ENCODE peak calls at places on chromosomes 7 and 10, in nine cellular contexts. G is hepatocyte, N is tibial artery, X is left lung, K is neuronal stem cell, F is uterus, I is psoas muscle, A is pancreas, V is heart right ventricle. R is an unnamed sample. For H3K9me3 and H3K4me1, the result is how much of the 10 kb centered on the place peaks cover.

GRCh38 chr7:26078437-26079362 is 73.3 kb upstream of the NFE2L3 start:
- DNase-seq in I (peak), N (peak), K (peak), G (peak), X (peak), F (peak), V (peak), A (peak), R (no peak)

GRCh38 chr7:35185908-35186731 is 67.8 kb downstream of the TBX20 start:
- DNase-seq in X (peak), K (peak), A (peak), N (no peak), G (peak), V (peak), I (peak), F (no peak), R (peak)

GRCh38 chr10:129712000-129712399 is 245.0 kb downstream of the MGMT start:
- DNase-seq in G (no peak), V (no peak), N (no peak), A (no peak), X (no peak), F (no peak), I (no peak), K (no peak), R (peak)

GRCh38 chr10:29895436-29895835 is 163.9 kb downstream of the JCAD start:
- DNase-seq in N (peak), K (peak), F (peak), G (peak), A (peak), V (peak), I (peak), X (no peak), R (peak)

GRCh38 chr7:40199076-40199802 is 64.4 kb downstream of the SUGCT start:
- DNase-seq in X (no peak), I (no peak), V (no peak), A (no peak), F (no peak), G (peak), N (no peak), K (no peak), R (no peak)

GRCh38 chr10:77144664-77145063 is 492.9 kb downstream of the KCNMA1 start:
- DNase-seq in X (no peak), G (no peak), I (no peak), K (no peak), N (no peak), V (no peak), F (no peak), A (no peak), R (no peak)

GRCh38 chr7:121286742-121287699 is 41.8 kb upstream of the WNT16 start:
- DNase-seq in N (no peak), V (no peak), K (no peak), I (no peak), F (no peak), X (no peak), G (no peak), A (no peak), R (no peak)

GRCh38 chr10:72025832-72026231 is 61.6 kb downstream of the CHST3 start:
- DNase-seq in F (no peak), I (no peak), N (no peak), V (no peak), X (no peak), K (no peak), G (no peak), A (no peak), R (no peak)

GRCh38 chr7:91434821-91435220 is 170.6 kb downstream of the FZD1 start:
- DNase-seq in X (no peak), V (no peak), N (no peak), G (no peak), K (no peak), F (no peak), A (no peak), I (no peak), R (no peak)

GRCh38 chr10:6260843-6261242 is 58.1 kb downstream of the PFKFB3 start:
- DNase-seq in X (no peak), V (no peak), K (no peak), I (no peak), N (no peak), A (no peak), G (no peak), F (no peak), R (no peak)

GRCh38 chr10:61298194-61298593 is 155.0 kb downstream of the TMEM26 start:
- DNase-seq in K (no peak), I (no peak), G (no peak), A (no peak), V (no peak), N (no peak), F (no peak), X (no peak), R (no peak)

GRCh38 chr10:127618797-127619196 is 69.7 kb downstream of the NPS start:
- DNase-seq in F (no peak), N (no peak), I (no peak), G (no peak), V (no peak), K (no peak), X (no peak), A (no peak), R (no peak)

GRCh38 chr10:127614484-127614883 is 65.4 kb downstream of the NPS start:
- DNase-seq in X (no peak), G (no peak), F (no peak), V (no peak), N (no peak), I (no peak), K (no peak), A (no peak), R (no peak)

GRCh38 chr10:127619550-127619949 is 70.4 kb downstream of the NPS start:
- DNase-seq in F (no peak), A (no peak), N (no peak), K (no peak), V (no peak), G (no peak), I (no peak), X (no peak), R (no peak)
- H3K27ac ChIP-seq in F (no peak), A (no peak), N (no peak), K (no peak), V (no peak), G (no peak), I (no peak), X (no peak), R (no peak)

GRCh38 chr10:83667594-83667993 is 471.7 kb upstream of the GHITM start:
- DNase-seq in V (no peak), N (no peak), A (no peak), K (no peak), G (no peak), I (no peak), X (no peak), F (no peak), R (no peak)
- H3K9me3 ChIP-seq in V (under half), N (under half), A (under half), K (under half), G (under half), I (under half), X (under half), F (under half), R (under half)

GRCh38 chr7:47145326-47145725 is 436.6 kb downstream of the TNS3 start:
- DNase-seq in V (no peak), X (no peak), K (no peak), A (no peak), I (no peak), F (no peak), G (no peak), N (no peak), R (no peak)
- H3K4me1 ChIP-seq in V (under half), X (under half), K (under half), A (under half), I (under half), F (under half), G (under half), N (under half), R (under half)

GRCh38 chr7:499853-500485 is 19.7 kb downstream of the PDGFA start:
- DNase-seq in X (peak), N (no peak), I (peak), G (no peak), V (no peak), F (no peak), A (no peak), K (no peak), R (no peak)
- H3K27ac ChIP-seq in X (no peak), N (peak), I (no peak), G (no peak), V (no peak), F (no peak), A (no peak), K (no peak), R (no peak)

GRCh38 chr7:64656489-64656888 is 9.4 kb upstream of the ZNF107 start:
- DNase-seq in A (no peak), I (no peak), X (no peak), V (no peak), K (no peak), G (no peak), N (no peak), F (no peak), R (peak)

GRCh38 chr7:64655811-64656210 is 10.1 kb upstream of the ZNF107 start:
- DNase-seq in G (no peak), I (no peak), N (no peak), X (no peak), A (no peak), K (no peak), F (no peak), V (no peak), R (peak)

GRCh38 chr7:64651632-64652165 is 14.2 kb upstream of the ZNF107 start:
- DNase-seq in I (no peak), V (no peak), K (no peak), A (no peak), X (no peak), N (no peak), G (no peak), F (no peak), R (no peak)

GRCh38 chr7:64653721-64654401 is 12.1 kb upstream of the ZNF107 start:
- DNase-seq in F (no peak), A (no peak), N (no peak), K (no peak), G (no peak), I (no peak), V (no peak), X (no peak), R (no peak)

GRCh38 chr7:64654796-64655548 is 11.0 kb upstream of the ZNF107 start:
- DNase-seq in A (no peak), G (no peak), I (no peak), F (no peak), K (no peak), V (no peak), X (no peak), N (no peak), R (peak)
- H3K9me3 ChIP-seq in A (under half), G (under half), I (under half), F (under half), K (under half), V (under half), X (under half), N (under half), R (under half)

GRCh38 chr7:139765143-139765542 is 12.7 kb downstream of the HIPK2 start:
- DNase-seq in X (no peak), G (no peak), A (no peak), V (no peak), N (no peak), F (no peak), K (no peak), I (no peak), R (no peak)

GRCh38 chr7:139769066-139769465 is 8.7 kb downstream of the HIPK2 start:
- DNase-seq in I (no peak), A (no peak), G (no peak), V (no peak), F (no peak), N (no peak), X (no peak), K (no peak), R (peak)

GRCh38 chr7:139771001-139771956 is 6.5 kb downstream of the HIPK2 start:
- DNase-seq in F (no peak), V (no peak), N (no peak), G (no peak), X (no peak), I (no peak), K (no peak), A (no peak), R (no peak)

GRCh38 chr7:139768249-139768824 is 9.5 kb downstream of the HIPK2 start:
- DNase-seq in V (no peak), A (no peak), X (no peak), G (no peak), N (no peak), F (no peak), I (no peak), K (no peak), R (no peak)

GRCh38 chr7:139767561-139767982 is 10.2 kb downstream of the HIPK2 start:
- DNase-seq in N (no peak), A (no peak), V (no peak), I (no peak), F (no peak), X (no peak), K (no peak), G (no peak), R (no peak)
- H3K4me1 ChIP-seq in N (under half), A (under half), V (half or more), I (half or more), F (under half), X (under half), K (under half), G (under half), R (under half)

GRCh38 chr10:26440091-26440445 is 1.9 kb downstream of the APBB1IP start:
- DNase-seq in X (no peak), G (no peak), K (no peak), F (no peak), V (no peak), A (no peak), I (no peak), N (no peak), R (no peak)
- H3K27ac ChIP-seq in X (no peak), G (no peak), K (no peak), F (no peak), V (no peak), A (no peak), I (no peak), N (no peak), R (no peak)